ENCODE peak calls at places on chromosomes 1 and 21, in six cellular contexts. M is cardiac muscle cell, Q is vagina, R is breast epithelium, F is IMR-90, Z is prostate gland. A is an unnamed sample. For H3K9me3, the result is how much of the 10 kb centered on the place peaks cover.

GRCh38 chr1:64357376-64357775 is 112.6 kb upstream of the CACHD1 start:
- DNase-seq in Z (no peak), M (peak), F (no peak), Q (no peak), R (no peak), A (no peak)

GRCh38 chr1:235919797-235920475 is 53.2 kb upstream of the LYST start:
- DNase-seq in Z (no peak), M (no peak), R (no peak), F (peak), Q (no peak), A (no peak)

GRCh38 chr1:53949023-53949611 is 3.0 kb downstream of the LRRC42 start:
- DNase-seq in M (peak), Z (no peak), F (peak), R (no peak), Q (no peak), A (no peak)

GRCh38 chr1:118077331-118078055 is 107.5 kb downstream of the SPAG17 start:
- DNase-seq in F (peak), Z (no peak), Q (no peak), M (peak), R (no peak), A (no peak)

GRCh38 chr1:234838182-234838581 is 228.2 kb upstream of the IRF2BP2 start:
- DNase-seq in M (no peak), F (no peak), Q (no peak), Z (no peak), R (no peak), A (no peak)

GRCh38 chr1:12314328-12314903 is 84.6 kb downstream of the VPS13D start:
- DNase-seq in M (peak), R (no peak), Q (no peak), F (peak), Z (no peak), A (no peak)

GRCh38 chr1:60809204-60809985 is 273.0 kb upstream of the NFIA start:
- DNase-seq in M (no peak), R (no peak), Q (no peak), Z (no peak), F (peak), A (no peak)

GRCh38 chr1:165773324-165773965 is 4.8 kb upstream of the TMCO1 start:
- DNase-seq in F (peak), M (no peak), R (no peak), Q (no peak), Z (no peak), A (no peak)

GRCh38 chr1:86991549-86992186 is 77.2 kb downstream of the HS2ST1 start:
- DNase-seq in F (no peak), M (no peak), R (no peak), Q (no peak), Z (no peak), A (no peak)

GRCh38 chr1:26318338-26319064 is 743 bp downstream of the CD52 start:
- DNase-seq in R (no peak), Q (no peak), Z (no peak), M (no peak), F (no peak), A (no peak)

DNA sequence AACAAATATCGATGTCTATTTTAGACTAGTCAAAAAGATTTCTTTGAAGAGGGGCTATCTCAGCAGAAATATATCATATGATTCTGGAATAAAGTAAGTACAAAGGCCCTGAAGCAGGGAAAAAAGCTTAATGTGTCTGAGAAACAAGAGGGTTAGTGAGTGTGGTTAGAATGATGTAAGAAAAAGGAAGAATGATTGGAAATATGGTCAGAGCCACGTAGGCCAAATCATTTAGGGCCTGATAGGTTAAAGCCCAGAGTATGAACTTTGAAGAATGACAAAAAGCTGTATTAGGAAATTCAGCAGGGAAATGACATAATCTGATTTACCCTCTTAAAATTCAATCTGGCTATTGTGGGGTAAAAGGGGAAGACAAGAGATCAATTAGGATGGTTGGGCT is 69.0 kb upstream of the MUTYH start:
- DNase-seq in M (no peak), Z (no peak), Q (no peak), R (no peak), F (no peak), A (no peak)
- H3K27ac ChIP-seq in M (no peak), Z (no peak), Q (no peak), R (no peak), F (no peak), A (no peak)

GRCh38 chr1:226892534-226892895 is 22.1 kb downstream of the PSEN2 start:
- DNase-seq in Z (no peak), F (no peak), R (no peak), M (no peak), Q (no peak), A (no peak)
- TF ChIP-seq CTCF in Z (no peak), F (no peak), R (no peak), M (no peak), Q (no peak), A (no peak)

GRCh38 chr1:247054992-247055415 is 23.6 kb downstream of the ZNF670 start:
- DNase-seq in R (no peak), M (no peak), Z (no peak), F (peak), Q (no peak), A (no peak)
- H3K9me3 ChIP-seq in R (under half), M (under half), Z (under half), F (under half), Q (under half), A (half or more)

GRCh38 chr21:34554227-34554626 is 42.2 kb upstream of the KCNE1 start:
- DNase-seq in Z (no peak), Q (no peak), R (no peak), M (no peak), F (no peak), A (no peak)
- H3K27ac ChIP-seq in Z (no peak), Q (no peak), R (no peak), M (no peak), F (peak), A (no peak)

GRCh38 chr1:148334339-148335130 is 148.6 kb downstream of the PPIAL4G start:
- DNase-seq in Z (peak), R (peak), Q (no peak), M (peak), F (peak), A (peak)
- TF ChIP-seq CTCF in Z (no peak), R (no peak), Q (no peak), M (no peak), F (no peak), A (no peak)

GRCh38 chr1:4711944-4712343 is 57.5 kb downstream of the AJAP1 start:
- DNase-seq in Z (no peak), R (no peak), F (no peak), Q (no peak), M (no peak), A (no peak)
- H3K9me3 ChIP-seq in Z (under half), R (under half), F (under half), Q (under half), M (under half), A (under half)

DNA sequence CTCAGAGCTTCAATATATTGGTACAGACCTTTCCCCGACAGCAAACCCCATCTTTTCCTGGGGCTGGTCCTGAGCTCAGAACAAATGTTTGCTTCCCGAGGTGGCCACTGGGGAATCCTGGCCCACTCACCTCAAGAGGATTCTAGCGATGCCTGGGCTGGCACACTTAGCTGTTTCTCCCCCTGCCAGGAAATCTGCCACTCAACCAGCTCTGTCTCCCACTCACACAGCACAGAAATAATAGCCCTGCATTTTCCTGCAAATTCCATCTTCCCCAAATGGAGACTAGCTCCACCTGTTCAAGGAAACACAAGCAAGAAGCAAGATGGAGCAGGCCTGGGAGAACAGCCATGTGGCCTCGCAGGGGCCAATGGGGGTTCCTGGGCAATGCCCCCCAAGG is 21.1 kb downstream of the KCNN3 start:
- DNase-seq in Q (no peak), M (no peak), R (no peak), F (no peak), Z (no peak), A (no peak)
- H3K27ac ChIP-seq in Q (no peak), M (no peak), R (no peak), F (no peak), Z (no peak), A (no peak)

GRCh38 chr1:153929981-153930948 is 7.5 kb upstream of the GATAD2B start:
- DNase-seq in Z (no peak), F (no peak), Q (no peak), R (no peak), M (no peak), A (no peak)
- TF ChIP-seq CTCF in Z (no peak), F (no peak), Q (no peak), R (no peak), M (no peak), A (no peak)

GRCh38 chr21:26884436-26884835 is 39.2 kb upstream of the ADAMTS1 start:
- DNase-seq in Q (no peak), R (no peak), M (no peak), Z (no peak), F (no peak), A (no peak)
- H3K9me3 ChIP-seq in Q (under half), R (under half), M (under half), Z (under half), F (under half), A (under half)

DNA sequence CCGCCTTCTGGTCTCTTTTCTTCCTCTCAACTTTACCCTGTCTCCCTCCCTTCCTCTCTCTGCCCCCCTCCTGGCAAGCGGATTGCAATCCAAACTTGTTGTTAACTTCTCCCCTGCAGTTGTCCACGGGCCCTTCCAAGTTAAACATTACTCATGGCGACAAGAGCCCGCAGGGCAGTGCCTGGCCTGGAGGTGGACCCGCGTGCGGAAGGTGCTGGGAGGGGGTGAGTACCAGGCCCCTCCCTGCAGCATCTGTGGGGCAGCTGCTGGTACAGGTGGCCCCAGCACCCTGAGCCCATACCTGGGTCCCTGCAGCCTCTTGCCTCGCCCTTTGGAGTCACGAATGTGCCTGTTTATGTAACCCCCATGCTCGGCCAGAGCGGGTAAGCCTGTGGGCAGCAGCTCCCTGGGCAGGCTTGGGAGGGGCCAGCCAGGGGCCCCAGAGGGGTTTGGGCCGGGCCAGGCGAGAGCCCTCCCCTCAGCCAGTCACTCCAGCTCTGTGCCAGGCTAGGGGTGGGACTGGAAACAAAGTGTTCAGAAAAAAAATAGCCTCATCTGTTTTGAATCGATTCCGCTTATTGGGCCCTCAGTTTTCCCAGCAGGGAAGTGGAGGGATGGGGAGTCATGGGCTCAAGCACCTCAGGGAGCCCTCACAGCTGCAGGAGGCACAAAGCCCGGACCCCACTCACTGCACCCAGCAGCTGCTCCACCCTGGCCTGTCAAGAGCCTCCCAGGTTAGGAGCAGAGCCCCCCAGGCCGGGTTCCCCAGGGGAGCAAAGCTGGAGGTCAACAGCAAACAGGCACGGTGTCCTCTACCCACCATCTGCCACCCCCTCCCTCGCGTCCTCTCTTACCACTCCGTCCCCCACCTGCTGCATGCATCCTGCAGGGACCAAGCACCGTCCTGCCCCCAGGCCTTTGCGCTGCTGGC is 14.0 kb upstream of the FAAP20 start:
- DNase-seq in F (peak), M (no peak), R (no peak), Q (no peak), Z (peak), A (no peak)
- H3K27ac ChIP-seq in F (peak), M (peak), R (peak), Q (peak), Z (peak), A (no peak)